ENCODE peak calls at places on chromosomes 11 and 22, in five cellular contexts. One of them, this sample, is unnamed.

GRCh38 chr22:23315341-23315917 is 135.1 kb downstream of the BCR start:
- DNase-seq in neural progenitor cell: peak
- DNase-seq in sciatic nerve: peak
- DNase-seq in retina: peak
- DNase-seq in NCI-H2081: peak
- DNase-seq in this sample: peak

GRCh38 chr22:47043835-47044721 is 281.6 kb downstream of the TBC1D22A start:
- DNase-seq in neural progenitor cell: peak
- DNase-seq in sciatic nerve: no peak
- DNase-seq in retina: no peak
- DNase-seq in NCI-H2081: peak
- DNase-seq in this sample: peak

GRCh38 chr22:17057959-17058814 is 26.6 kb upstream of the IL17RA start:
- DNase-seq in neural progenitor cell: peak
- DNase-seq in sciatic nerve: peak
- DNase-seq in retina: peak
- DNase-seq in NCI-H2081: peak
- DNase-seq in this sample: peak

GRCh38 chr11:73267921-73268540 is 4.1 kb upstream of the P2RY6 start:
- DNase-seq in neural progenitor cell: no peak
- DNase-seq in sciatic nerve: peak
- DNase-seq in retina: no peak
- DNase-seq in NCI-H2081: no peak
- DNase-seq in this sample: no peak

GRCh38 chr22:37176464-37177061 is 11.5 kb downstream of the C1QTNF6 start:
- DNase-seq in neural progenitor cell: no peak
- DNase-seq in sciatic nerve: peak
- DNase-seq in retina: no peak
- DNase-seq in NCI-H2081: no peak
- DNase-seq in this sample: no peak

GRCh38 chr11:110128161-110128560 is 35.0 kb downstream of the ZC3H12C start:
- DNase-seq in neural progenitor cell: peak
- DNase-seq in sciatic nerve: no peak
- DNase-seq in retina: peak
- DNase-seq in NCI-H2081: peak
- DNase-seq in this sample: no peak

GRCh38 chr11:121112498-121113455 is 11.7 kb downstream of the TECTA start:
- DNase-seq in neural progenitor cell: peak
- DNase-seq in sciatic nerve: peak
- DNase-seq in retina: peak
- DNase-seq in NCI-H2081: peak
- DNase-seq in this sample: peak

GRCh38 chr11:65310215-65310614 is 4.5 kb upstream of the CDC42EP2 start:
- DNase-seq in neural progenitor cell: peak
- DNase-seq in sciatic nerve: peak
- DNase-seq in retina: no peak
- DNase-seq in NCI-H2081: peak
- DNase-seq in this sample: no peak

GRCh38 chr11:15697437-15698236 is 582.9 kb downstream of the INSC start:
- DNase-seq in neural progenitor cell: no peak
- DNase-seq in sciatic nerve: no peak
- DNase-seq in retina: no peak
- DNase-seq in NCI-H2081: no peak
- DNase-seq in this sample: no peak

GRCh38 chr11:133137939-133138338 is 394.4 kb downstream of the OPCML start:
- DNase-seq in neural progenitor cell: no peak
- DNase-seq in sciatic nerve: no peak
- DNase-seq in retina: no peak
- DNase-seq in NCI-H2081: no peak
- DNase-seq in this sample: no peak

This sample was measured in NCI-H1417.